ENCODE peak calls at places on chromosomes 3 and 15, in six cellular contexts. X is aorta, O is GM23338, Q is PC-3, B is hepatocyte, U is neuronal stem cell. F is an unnamed sample.

GRCh38 chr15:56798639-56799038 is 65.3 kb upstream of the ZNF280D start:
- DNase-seq in U (no peak), O (no peak), X (no peak), B (no peak), Q (no peak), F (no peak)

GRCh38 chr15:71562251-71562650 is 248.1 kb upstream of the NR2E3 start:
- DNase-seq in O (no peak), U (no peak), X (no peak), B (no peak), Q (no peak), F (no peak)

GRCh38 chr3:128484404-128485282 is 8.4 kb downstream of the GATA2 start:
- DNase-seq in B (no peak), X (peak; percentile 53), Q (no peak), U (no peak), O (peak; percentile 70), F (no peak)

GRCh38 chr3:27345959-27346865 is 23.0 kb downstream of the NEK10 start:
- DNase-seq in Q (peak; percentile 75), O (no peak), U (no peak), X (no peak), B (no peak), F (no peak)

GRCh38 chr3:133040696-133041523 is 2.7 kb downstream of the TMEM108 start:
- DNase-seq in B (peak; percentile 91), X (peak; percentile 77), U (peak; percentile 83), Q (peak; percentile 77), O (peak; percentile 94), F (peak; percentile 52)

GRCh38 chr3:71258116-71258515 is 325.4 kb downstream of the FOXP1 start:
- DNase-seq in U (no peak), O (peak; percentile 30), X (no peak), B (peak; percentile 53), Q (peak; percentile 86), F (no peak)

GRCh38 chr3:16433701-16434151 is 79.8 kb downstream of the RFTN1 start:
- DNase-seq in B (no peak), O (peak; percentile 40), Q (no peak), U (no peak), X (no peak), F (no peak)

GRCh38 chr15:22868928-22869327 is 30.5 kb downstream of the NIPA2 start:
- DNase-seq in O (no peak), Q (no peak), X (no peak), U (no peak), B (no peak), F (no peak)

GRCh38 chr15:42832577-42832976 is 88.0 kb downstream of the TTBK2 start:
- DNase-seq in X (no peak), O (no peak), U (no peak), Q (peak; percentile 83), B (peak; percentile 29), F (no peak)

GRCh38 chr3:111547645-111548044 is 5.6 kb downstream of the CD96 start:
- DNase-seq in B (no peak), U (no peak), X (no peak), Q (no peak), O (no peak), F (no peak)

GRCh38 chr15:68055224-68055705 is 1.1 kb downstream of the PIAS1 start:
- DNase-seq in U (no peak), Q (peak; percentile 53), B (peak; percentile 62), O (peak; percentile 43), X (no peak), F (no peak)

GRCh38 chr3:172077197-172077734 is 37.9 kb downstream of the FNDC3B start:
- DNase-seq in X (no peak), U (no peak), Q (no peak), O (no peak), B (no peak), F (no peak)

GRCh38 chr3:46496745-46497555 is 826 bp upstream of the RTP3 start:
- DNase-seq in U (no peak), Q (peak; percentile 45), X (no peak), O (peak; percentile 83), B (no peak), F (peak; percentile 52)

GRCh38 chr3:174120997-174121396 is 723.5 kb downstream of the NLGN1 start:
- DNase-seq in U (no peak), Q (no peak), O (no peak), B (no peak), X (no peak), F (no peak)

GRCh38 chr15:67601008-67601620 is 58.6 kb downstream of the MAP2K5 start:
- DNase-seq in X (no peak), Q (peak; percentile 31), B (no peak), O (no peak), U (no peak), F (no peak)

GRCh38 chr3:143536817-143537535 is 311.3 kb downstream of the SLC9A9 start:
- DNase-seq in U (no peak), O (no peak), Q (no peak), X (peak; percentile 76), B (no peak), F (no peak)

GRCh38 chr3:115704661-115705338 is 81.5 kb downstream of the GAP43 start:
- DNase-seq in O (no peak), U (no peak), B (no peak), Q (peak; percentile 15), X (no peak), F (no peak)

GRCh38 chr15:88658972-88659931 is 20.4 kb downstream of the ISG20 start:
- DNase-seq in Q (peak; percentile 89), B (no peak), U (no peak), O (no peak), X (peak; percentile 86), F (no peak)

GRCh38 chr3:141708367-141708766 is 29.7 kb upstream of the RNF7 start:
- DNase-seq in Q (no peak), X (no peak), U (no peak), O (no peak), B (no peak), F (no peak)

GRCh38 chr15:38563723-38564519 is 693 bp downstream of the RASGRP1 start:
- DNase-seq in X (peak; percentile 88), Q (peak; percentile 53), O (peak; percentile 57), U (peak; percentile 57), B (peak; percentile 83), F (no peak)

GRCh38 chr3:173957646-173958045 is 560.1 kb downstream of the NLGN1 start:
- DNase-seq in Q (no peak), X (no peak), U (no peak), B (no peak), O (no peak), F (no peak)

GRCh38 chr15:91478717-91479191 is 374.8 kb upstream of the SLCO3A1 start:
- DNase-seq in X (no peak), B (no peak), Q (no peak), O (no peak), U (no peak), F (no peak)

GRCh38 chr3:59480486-59480995 is 430.7 kb upstream of the CFAP20DC start:
- DNase-seq in X (no peak), O (no peak), U (no peak), Q (peak; percentile 74), B (no peak), F (no peak)

GRCh38 chr3:11589706-11590105 is 54.0 kb downstream of the VGLL4 start:
- DNase-seq in Q (no peak), O (no peak), X (no peak), B (no peak), U (no peak), F (no peak)

GRCh38 chr3:11592460-11593298 is 51.0 kb downstream of the VGLL4 start:
- DNase-seq in Q (no peak), B (no peak), U (no peak), O (no peak), X (peak; percentile 72), F (no peak)

GRCh38 chr3:11591006-11591360 is 52.7 kb downstream of the VGLL4 start:
- DNase-seq in U (no peak), B (no peak), O (no peak), Q (no peak), X (no peak), F (no peak)

GRCh38 chr3:11593318-11594034 is 50.2 kb downstream of the VGLL4 start:
- DNase-seq in B (no peak), X (no peak), Q (no peak), O (no peak), U (no peak), F (no peak)

GRCh38 chr3:11591401-11592266 is 52.1 kb downstream of the VGLL4 start:
- DNase-seq in O (peak; percentile 69), U (peak; percentile 90), Q (peak; percentile 50), X (no peak), B (peak; percentile 72), F (no peak)
- H3K4me1 ChIP-seq in O (peaks cover 44% of the 10 kb centered on the region), U (peaks cover 47% of the 10 kb centered on the region), Q (peaks cover 10% of the 10 kb centered on the region), X (peaks cover 25% of the 10 kb centered on the region), B (peaks cover 35% of the 10 kb centered on the region), F (peaks cover 20% of the 10 kb centered on the region)

DNA sequence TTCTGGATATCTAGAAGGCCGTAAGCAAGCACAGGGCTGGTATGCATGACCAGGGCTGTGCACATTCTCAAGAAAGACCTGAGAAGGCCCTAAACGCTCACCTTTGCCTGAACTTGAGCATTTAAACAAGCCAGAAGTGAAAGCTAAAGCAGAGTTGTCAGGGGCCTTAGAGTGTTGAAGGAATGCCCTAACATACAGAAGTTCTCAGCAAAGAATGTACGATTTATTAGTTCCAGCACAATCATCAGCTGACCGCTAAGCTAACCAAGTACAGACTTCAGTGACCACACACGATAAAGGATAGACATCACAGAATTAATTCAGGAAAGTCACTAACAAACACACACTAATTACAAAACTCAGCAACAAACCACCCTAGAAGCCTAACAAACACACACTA is 8.7 kb downstream of the HLTF start:
- DNase-seq in B (peak; percentile 7), O (peak; percentile 4), X (no peak), U (no peak), Q (no peak), F (no peak)
- H3K27ac ChIP-seq in B (peak overlapping the region; percentile 54), O (no peak overlapping the region), X (no peak overlapping the region), U (no peak overlapping the region), Q (no peak overlapping the region), F (no peak overlapping the region)

GRCh38 chr3:177358085-177358967 is 161.0 kb upstream of the TBL1XR1 start:
- DNase-seq in Q (peak; percentile 96), X (peak; percentile 80), B (peak; percentile 73), U (no peak), O (peak; percentile 60), F (no peak)
- H3K4me3 ChIP-seq in Q (peak overlapping the region; percentile 60), X (no peak overlapping the region), B (no peak overlapping the region), U (no peak overlapping the region), O (peak overlapping the region; percentile 64), F (no peak overlapping the region)

GRCh38 chr3:196739671-196740475 is at the start of gene PAK2:
- DNase-seq in U (peak; percentile 80), O (peak; percentile 93), Q (peak; percentile 91), B (peak; percentile 94), X (peak; percentile 97), F (peak; percentile 43)

GRCh38 chr3:196737655-196738054 is 2.0 kb upstream of the PAK2 start:
- DNase-seq in U (no peak), O (no peak), B (no peak), Q (no peak), X (no peak), F (no peak)

GRCh38 chr3:196740476-196741400 is 1.1 kb downstream of the PAK2 start:
- DNase-seq in U (peak; percentile 43), Q (peak; percentile 68), B (peak; percentile 45), O (peak; percentile 73), X (no peak), F (no peak)

GRCh38 chr3:196736670-196737374 is 2.8 kb upstream of the PAK2 start:
- DNase-seq in X (no peak), Q (no peak), B (no peak), U (no peak), O (no peak), F (no peak)

DNA sequence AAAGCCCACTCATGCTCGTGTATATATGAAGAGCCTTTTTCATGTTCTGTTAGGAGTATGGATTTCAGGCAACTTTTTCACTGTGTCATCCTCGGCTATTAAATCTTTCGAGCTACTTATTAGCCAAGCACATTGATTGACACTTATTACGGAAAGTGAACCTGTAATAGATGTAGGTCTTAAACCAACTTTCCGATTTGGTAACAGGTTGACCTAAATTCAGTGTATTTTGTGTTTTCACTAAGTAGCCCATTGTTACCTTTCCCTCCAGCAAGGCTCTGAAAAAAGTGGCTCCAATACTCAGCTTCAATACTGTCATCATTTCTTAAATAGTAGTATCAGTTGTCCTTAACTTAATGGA is 1.7 kb downstream of the PAK2 start:
- DNase-seq in B (peak; percentile 25), U (no peak), Q (peak; percentile 13), X (no peak), O (no peak), F (no peak)
- H3K4me1 ChIP-seq in B (no peaks in the 10 kb centered on the region), U (peaks cover 4% of the 10 kb centered on the region), Q (peaks cover 8% of the 10 kb centered on the region), X (peaks cover 3% of the 10 kb centered on the region), O (peaks cover 44% of the 10 kb centered on the region), F (no peaks in the 10 kb centered on the region)

F was measured in iPS DF 6.9.